ENCODE peak calls at places on chromosomes 13 and 19, in six cellular contexts. D is cardiac muscle cell; H is uterus; X is heart left ventricle; Q is neural crest cell; P is stimulated activated CD4-positive, alpha-beta T cell treated with anti-CD3 and anti-CD28 coated beads, Interleukin-4, amount 100 ng/mL, for 1 hour. Y is an unnamed sample.
A peak's percentile ranks its signal among the peaks of the same experiment; 100 is the strongest.

GRCh38 chr19:43332058-43332922 is 21.2 kb upstream of the CD177 start:
- DNase-seq in D (no peak), H (no peak), X (no peak), Q (no peak), P (no peak), Y (no peak)

GRCh38 chr13:25213716-25214115 is 41.6 kb upstream of the AMER2 start:
- DNase-seq in D (no peak), H (no peak), X (no peak), Q (no peak), P (no peak), Y (no peak)

GRCh38 chr19:11963566-11964355 is 1.1 kb upstream of the ZNF763 start:
- DNase-seq in D (peak; percentile 85), H (peak; percentile 79), X (peak; percentile 92), Q (peak; percentile 77), P (peak; percentile 76), Y (no peak)

GRCh38 chr19:41914191-41914834 is 13.9 kb downstream of the ERFL start:
- DNase-seq in D (no peak), H (no peak), X (no peak), Q (no peak), P (no peak), Y (no peak)

GRCh38 chr19:30450101-30450500 is 77.9 kb downstream of the ZNF536 start:
- DNase-seq in D (peak; percentile 45), H (peak; percentile 40), X (peak; percentile 64), Q (peak; percentile 36), P (no peak), Y (no peak)

GRCh38 chr13:77374786-77375185 is 47.9 kb upstream of the MYCBP2 start:
- DNase-seq in D (no peak), H (no peak), X (no peak), Q (no peak), P (no peak), Y (no peak)

GRCh38 chr13:23921451-23921888 is 24.2 kb upstream of the C1QTNF9B start:
- DNase-seq in D (peak; percentile 77), H (no peak), X (no peak), Q (peak; percentile 38), P (no peak), Y (peak; percentile 30)

GRCh38 chr13:111505175-111505777 is 184.8 kb downstream of the TEX29 start:
- DNase-seq in D (no peak), H (no peak), X (no peak), Q (peak; percentile 52), P (no peak), Y (no peak)

GRCh38 chr13:77697208-77698103 is at the start of gene SLAIN1:
- DNase-seq in D (peak; percentile 28), H (peak; percentile 64), X (peak; percentile 87), Q (peak; percentile 72), P (peak; percentile 82), Y (no peak)

GRCh38 chr19:2398735-2399305 is 28.6 kb downstream of the TIMM13 start:
- DNase-seq in D (no peak), H (no peak), X (no peak), Q (no peak), P (no peak), Y (no peak)

GRCh38 chr13:101751488-101751887 is 299.0 kb downstream of the ITGBL1 start:
- DNase-seq in D (peak; percentile 74), H (no peak), X (no peak), Q (no peak), P (no peak), Y (peak; percentile 88)

GRCh38 chr13:110779046-110779445 is 65.5 kb downstream of the ING1 start:
- DNase-seq in D (no peak), H (no peak), X (no peak), Q (no peak), P (no peak), Y (peak; percentile 22)

GRCh38 chr13:72959643-72960042 is 99.2 kb upstream of the KLF5 start:
- DNase-seq in D (peak; percentile 54), H (no peak), X (no peak), Q (no peak), P (no peak), Y (no peak)

GRCh38 chr13:21637296-21637695 is 33.3 kb upstream of the MICU2 start:
- DNase-seq in D (peak; percentile 14), H (no peak), X (no peak), Q (no peak), P (peak; percentile 21), Y (no peak)

GRCh38 chr13:31172001-31172400 is 10.3 kb upstream of the HSPH1 start:
- DNase-seq in D (peak; percentile 84), H (no peak), X (no peak), Q (no peak), P (no peak), Y (no peak)

GRCh38 chr19:29188704-29189375 is 24.1 kb downstream of the UQCRFS1 start:
- DNase-seq in D (peak; percentile 6), H (no peak), X (no peak), Q (no peak), P (no peak), Y (no peak)

GRCh38 chr13:99886706-99887105 is 84.9 kb downstream of the ZIC5 start:
- DNase-seq in D (no peak), H (no peak), X (no peak), Q (no peak), P (no peak), Y (no peak)

GRCh38 chr13:33372251-33372919 is 86.8 kb upstream of the STARD13 start:
- DNase-seq in D (no peak), H (no peak), X (no peak), Q (no peak), P (no peak), Y (no peak)

GRCh38 chr19:40223135-40223822 is 3.2 kb downstream of the CCNP start:
- DNase-seq in D (no peak), H (no peak), X (no peak), Q (no peak), P (peak; percentile 31), Y (no peak)

GRCh38 chr13:98103531-98103930 is 39.4 kb upstream of the FARP1 start:
- DNase-seq in D (no peak), H (no peak), X (no peak), Q (no peak), P (no peak), Y (no peak)

GRCh38 chr19:3012522-3013260 is 16.4 kb downstream of the TLE2 start:
- DNase-seq in D (peak; percentile 37), H (no peak), X (no peak), Q (no peak), P (no peak), Y (peak; percentile 87)